ENCODE peak calls at places on chromosomes 7 and 10, in nine cellular contexts. A is activated CD4-positive, alpha-beta T cell treated with anti-CD3 and anti-CD28 coated beads, Interleukin-2, amount 50 U/mL, for 1 hour; B is HS-5; R is stimulated activated CD4-positive, alpha-beta T cell treated with anti-CD3 and anti-CD28 coated beads, Interleukin-1b, Interleukin-23, amount 100 ng/mL, for 48 hours; E is mammary epithelial cell; V is pancreas; P is NCI-H226; N is lower lobe of right lung; Y is GDM1. X is an unnamed sample.
A peak's percentile ranks its signal among the peaks of the same experiment; 100 is the strongest.

GRCh38 chr7:25847331-25848070 is 304.5 kb upstream of the NFE2L3 start:
- DNase-seq in N (no peak), E (no peak), P (peak; percentile 37), R (no peak), V (no peak), Y (no peak), B (no peak), A (no peak), X (peak; percentile 29)

GRCh38 chr10:43048301-43049051 is 28.4 kb upstream of the RET start:
- DNase-seq in Y (no peak), V (no peak), E (no peak), R (no peak), P (no peak), A (no peak), N (peak; percentile 10), B (peak; percentile 32), X (no peak)

GRCh38 chr10:131921191-131921590 is 20.4 kb downstream of the PPP2R2D start:
- DNase-seq in N (no peak), R (no peak), B (no peak), A (no peak), E (peak; percentile 74), P (no peak), V (no peak), Y (no peak), X (peak; percentile 77)

GRCh38 chr10:116665541-116666125 is 44.9 kb downstream of the PNLIPRP2 start:
- DNase-seq in P (no peak), R (no peak), N (no peak), B (no peak), A (no peak), V (no peak), Y (no peak), E (no peak), X (no peak)

GRCh38 chr10:79413196-79413595 is 32.2 kb downstream of the ZCCHC24 start:
- DNase-seq in R (peak; percentile 14), N (peak; percentile 66), B (no peak), E (no peak), P (no peak), Y (no peak), V (no peak), A (no peak), X (no peak)

GRCh38 chr10:95907454-95908253 is at the start of gene CC2D2B:
- DNase-seq in N (peak; percentile 88), E (peak; percentile 82), A (peak; percentile 48), R (peak; percentile 63), V (peak; percentile 85), Y (peak; percentile 75), P (peak; percentile 51), B (peak; percentile 56), X (peak; percentile 70)

GRCh38 chr7:22269963-22270362 is 87.0 kb downstream of the RAPGEF5 start:
- DNase-seq in A (no peak), R (no peak), Y (no peak), P (no peak), V (peak; percentile 46), E (no peak), B (no peak), N (no peak), X (no peak)

GRCh38 chr10:63261496-63261895 is 128.4 kb downstream of the NRBF2 start:
- DNase-seq in Y (no peak), V (no peak), A (no peak), N (no peak), R (no peak), B (no peak), E (no peak), P (no peak), X (no peak)

GRCh38 chr7:49778731-49779270 is 5.4 kb downstream of the VWC2 start:
- DNase-seq in E (no peak), N (no peak), B (no peak), A (no peak), Y (no peak), P (no peak), V (no peak), R (no peak), X (no peak)

GRCh38 chr10:75238182-75239180 is 2.7 kb upstream of the COMTD1 start:
- DNase-seq in N (peak; percentile 70), R (no peak), Y (no peak), P (no peak), A (no peak), V (no peak), E (no peak), B (no peak), X (no peak)

GRCh38 chr7:11331128-11332102 is 357.7 kb downstream of the PHF14 start:
- DNase-seq in P (no peak), R (no peak), N (no peak), B (no peak), E (no peak), V (no peak), Y (no peak), A (no peak), X (peak; percentile 51)